ENCODE peak calls at places on chromosomes 5 and 9, in five cellular contexts. O, S, C, N and F are unnamed samples.

GRCh38 chr5:125411163-125412050 is 665.0 kb upstream of the ZNF608 start:
- ATAC-seq in S (no peak), C (no peak), N (no peak), O (no peak), F (no peak)

GRCh38 chr9:91063471-91063870 is 261.9 kb downstream of the SYK start:
- ATAC-seq in S (no peak), N (no peak), C (no peak), O (no peak), F (no peak)

GRCh38 chr9:95938724-95939123 is 63.2 kb downstream of the ERCC6L2 start:
- ATAC-seq in S (no peak), N (no peak), O (no peak), C (no peak), F (no peak)

GRCh38 chr9:34502471-34503335 is 20.1 kb downstream of the ENHO start:
- ATAC-seq in S (peak), O (no peak), C (peak), N (no peak), F (no peak)

GRCh38 chr9:122406264-122406890 is 35.6 kb downstream of the PTGS1 start:
- ATAC-seq in C (no peak), O (peak), S (no peak), N (peak), F (peak)

GRCh38 chr9:128575469-128575868 is 23.1 kb downstream of the SPTAN1 start:
- ATAC-seq in O (no peak), S (peak), N (no peak), C (peak), F (no peak)

GRCh38 chr5:82692826-82693225 is 384.4 kb downstream of the TMEM167A start:
- ATAC-seq in S (no peak), C (no peak), N (no peak), O (no peak), F (no peak)

GRCh38 chr9:76417394-76417793 is 23.2 kb upstream of the RFK start:
- ATAC-seq in C (no peak), S (no peak), N (no peak), O (no peak), F (no peak)

GRCh38 chr9:136806631-136807201 is 1.0 kb upstream of the RABL6 start:
- ATAC-seq in N (peak), O (no peak), C (peak), S (no peak), F (no peak)

GRCh38 chr5:38519476-38519875 is 37.0 kb downstream of the LIFR start:
- ATAC-seq in N (no peak), S (no peak), O (no peak), C (no peak), F (no peak)

GRCh38 chr5:32138839-32139493 is 35.2 kb downstream of the GOLPH3 start:
- ATAC-seq in N (no peak), O (peak), C (no peak), S (peak), F (peak)

GRCh38 chr9:133615897-133616188 is 6.7 kb upstream of the FAM163B start:
- ATAC-seq in N (no peak), S (no peak), C (no peak), O (no peak), F (no peak)

GRCh38 chr5:1930880-1931589 is 48.3 kb upstream of the IRX4 start:
- ATAC-seq in C (peak), N (peak), S (peak), O (no peak), F (no peak)

GRCh38 chr5:171849585-171850353 is 64.2 kb downstream of the SMIM23 start:
- ATAC-seq in C (peak), N (no peak), O (no peak), S (no peak), F (no peak)

GRCh38 chr5:10301842-10302610 is 5.7 kb downstream of the CMBL start:
- ATAC-seq in N (peak), S (peak), C (peak), O (no peak), F (no peak)

GRCh38 chr5:128869970-128870747 is 95.1 kb upstream of the SLC27A6 start:
- ATAC-seq in N (no peak), O (no peak), C (peak), S (peak), F (no peak)